ENCODE peak calls at places on chromosome 9, in eight cellular contexts. One of them, this sample, is unnamed. For H3K9me3, the result is how much of the 10 kb centered on the place peaks cover.

GRCh38 chr9:128683340-128684064 is 5.5 kb upstream of the SET start:
- DNase-seq in trophoblast cell: peak
- DNase-seq in uterus: peak
- DNase-seq in effector memory CD4-positive, alpha-beta T cell: peak
- DNase-seq in IMR-90: peak
- DNase-seq in aorta: peak
- DNase-seq in DND-41: peak
- DNase-seq in Caco-2: peak
- DNase-seq in this sample: peak

GRCh38 chr9:127336086-127336485 is 60.9 kb upstream of the SLC2A8 start:
- DNase-seq in trophoblast cell: peak
- DNase-seq in uterus: no peak
- DNase-seq in effector memory CD4-positive, alpha-beta T cell: no peak
- DNase-seq in IMR-90: peak
- DNase-seq in aorta: no peak
- DNase-seq in DND-41: no peak
- DNase-seq in Caco-2: no peak
- DNase-seq in this sample: no peak

GRCh38 chr9:120931278-120932085 is 4.9 kb upstream of the TRAF1 start:
- DNase-seq in trophoblast cell: peak
- DNase-seq in uterus: no peak
- DNase-seq in effector memory CD4-positive, alpha-beta T cell: peak
- DNase-seq in IMR-90: peak
- DNase-seq in aorta: no peak
- DNase-seq in DND-41: peak
- DNase-seq in Caco-2: no peak
- DNase-seq in this sample: peak

GRCh38 chr9:228929-229695 is 14.4 kb downstream of the DOCK8 start:
- DNase-seq in trophoblast cell: no peak
- DNase-seq in uterus: no peak
- DNase-seq in effector memory CD4-positive, alpha-beta T cell: no peak
- DNase-seq in IMR-90: no peak
- DNase-seq in aorta: no peak
- DNase-seq in DND-41: no peak
- DNase-seq in Caco-2: no peak
- DNase-seq in this sample: no peak

GRCh38 chr9:133518193-133518592 is 6.6 kb downstream of the MYMK start:
- DNase-seq in trophoblast cell: no peak
- DNase-seq in uterus: no peak
- DNase-seq in effector memory CD4-positive, alpha-beta T cell: no peak
- DNase-seq in IMR-90: no peak
- DNase-seq in aorta: no peak
- DNase-seq in DND-41: no peak
- DNase-seq in Caco-2: no peak
- DNase-seq in this sample: no peak

GRCh38 chr9:18542837-18543405 is 69.0 kb downstream of the ADAMTSL1 start:
- DNase-seq in trophoblast cell: no peak
- DNase-seq in uterus: no peak
- DNase-seq in effector memory CD4-positive, alpha-beta T cell: no peak
- DNase-seq in IMR-90: peak
- DNase-seq in aorta: no peak
- DNase-seq in DND-41: no peak
- DNase-seq in Caco-2: no peak
- DNase-seq in this sample: no peak

GRCh38 chr9:72977670-72978069 is 24.8 kb upstream of the ALDH1A1 start:
- DNase-seq in trophoblast cell: no peak
- DNase-seq in uterus: no peak
- DNase-seq in effector memory CD4-positive, alpha-beta T cell: no peak
- DNase-seq in IMR-90: no peak
- DNase-seq in aorta: no peak
- DNase-seq in DND-41: no peak
- DNase-seq in Caco-2: no peak
- DNase-seq in this sample: no peak

GRCh38 chr9:124297553-124297905 is 39.8 kb downstream of the NEK6 start:
- DNase-seq in trophoblast cell: peak
- DNase-seq in uterus: peak
- DNase-seq in effector memory CD4-positive, alpha-beta T cell: no peak
- DNase-seq in IMR-90: peak
- DNase-seq in aorta: peak
- DNase-seq in DND-41: no peak
- DNase-seq in Caco-2: peak
- DNase-seq in this sample: no peak

GRCh38 chr9:109901191-109901590 is 121.2 kb downstream of the PALM2AKAP2 start:
- DNase-seq in trophoblast cell: no peak
- DNase-seq in uterus: no peak
- DNase-seq in effector memory CD4-positive, alpha-beta T cell: no peak
- DNase-seq in IMR-90: peak
- DNase-seq in aorta: no peak
- DNase-seq in DND-41: no peak
- DNase-seq in Caco-2: no peak
- DNase-seq in this sample: no peak

GRCh38 chr9:21110708-21111576 is 30.7 kb downstream of the IFNW1 start:
- DNase-seq in trophoblast cell: peak
- DNase-seq in uterus: no peak
- DNase-seq in effector memory CD4-positive, alpha-beta T cell: no peak
- DNase-seq in IMR-90: peak
- DNase-seq in aorta: no peak
- DNase-seq in DND-41: peak
- DNase-seq in Caco-2: peak
- DNase-seq in this sample: peak

GRCh38 chr9:109411818-109412352 is 86.2 kb downstream of the PTPN3 start:
- DNase-seq in trophoblast cell: peak
- DNase-seq in uterus: no peak
- DNase-seq in effector memory CD4-positive, alpha-beta T cell: no peak
- DNase-seq in IMR-90: peak
- DNase-seq in aorta: no peak
- DNase-seq in DND-41: peak
- DNase-seq in Caco-2: no peak
- DNase-seq in this sample: no peak

GRCh38 chr9:121876212-121876611 is 216.9 kb downstream of the TTLL11 start:
- DNase-seq in trophoblast cell: peak
- DNase-seq in uterus: no peak
- DNase-seq in effector memory CD4-positive, alpha-beta T cell: no peak
- DNase-seq in IMR-90: no peak
- DNase-seq in aorta: no peak
- DNase-seq in DND-41: no peak
- DNase-seq in Caco-2: no peak
- DNase-seq in this sample: no peak

GRCh38 chr9:108156270-108156998 is 666.9 kb upstream of the KLF4 start:
- DNase-seq in trophoblast cell: peak
- DNase-seq in uterus: no peak
- DNase-seq in effector memory CD4-positive, alpha-beta T cell: no peak
- DNase-seq in IMR-90: no peak
- DNase-seq in aorta: no peak
- DNase-seq in DND-41: no peak
- DNase-seq in Caco-2: peak
- DNase-seq in this sample: no peak

GRCh38 chr9:110088099-110088498 is 119.9 kb downstream of the C9orf152 start:
- DNase-seq in trophoblast cell: no peak
- DNase-seq in uterus: no peak
- DNase-seq in effector memory CD4-positive, alpha-beta T cell: no peak
- DNase-seq in IMR-90: no peak
- DNase-seq in aorta: no peak
- DNase-seq in DND-41: no peak
- DNase-seq in Caco-2: peak
- DNase-seq in this sample: no peak

GRCh38 chr9:130871395-130872057 is 25.1 kb downstream of the QRFP start:
- DNase-seq in trophoblast cell: no peak
- DNase-seq in uterus: no peak
- DNase-seq in effector memory CD4-positive, alpha-beta T cell: no peak
- DNase-seq in IMR-90: no peak
- DNase-seq in aorta: peak
- DNase-seq in DND-41: no peak
- DNase-seq in Caco-2: no peak
- DNase-seq in this sample: no peak

GRCh38 chr9:122807271-122807900 is 7.5 kb downstream of the OR1K1 start:
- DNase-seq in trophoblast cell: peak
- DNase-seq in uterus: no peak
- DNase-seq in effector memory CD4-positive, alpha-beta T cell: no peak
- DNase-seq in IMR-90: peak
- DNase-seq in aorta: no peak
- DNase-seq in DND-41: no peak
- DNase-seq in Caco-2: no peak
- DNase-seq in this sample: no peak

GRCh38 chr9:108244676-108245075 is 611.1 kb downstream of the ACTL7B start:
- DNase-seq in trophoblast cell: no peak
- DNase-seq in uterus: no peak
- DNase-seq in effector memory CD4-positive, alpha-beta T cell: no peak
- DNase-seq in IMR-90: no peak
- DNase-seq in aorta: no peak
- DNase-seq in DND-41: no peak
- DNase-seq in Caco-2: no peak
- DNase-seq in this sample: no peak

GRCh38 chr9:18747590-18747989 is 273.6 kb downstream of the ADAMTSL1 start:
- DNase-seq in trophoblast cell: no peak
- DNase-seq in uterus: no peak
- DNase-seq in effector memory CD4-positive, alpha-beta T cell: no peak
- DNase-seq in IMR-90: peak
- DNase-seq in aorta: no peak
- DNase-seq in DND-41: no peak
- DNase-seq in Caco-2: no peak
- DNase-seq in this sample: no peak

GRCh38 chr9:134206317-134207300 is 42.2 kb upstream of the RNU6ATAC start:
- DNase-seq in trophoblast cell: no peak
- DNase-seq in uterus: peak
- DNase-seq in effector memory CD4-positive, alpha-beta T cell: no peak
- DNase-seq in IMR-90: no peak
- DNase-seq in aorta: peak
- DNase-seq in DND-41: no peak
- DNase-seq in Caco-2: no peak
- DNase-seq in this sample: no peak

GRCh38 chr9:32431940-32432555 is 47.6 kb downstream of the ACO1 start:
- DNase-seq in trophoblast cell: peak
- DNase-seq in uterus: peak
- DNase-seq in effector memory CD4-positive, alpha-beta T cell: peak
- DNase-seq in IMR-90: peak
- DNase-seq in aorta: no peak
- DNase-seq in DND-41: peak
- DNase-seq in Caco-2: peak
- DNase-seq in this sample: peak

GRCh38 chr9:137049544-137050449 is 3.8 kb upstream of the NPDC1 start:
- DNase-seq in trophoblast cell: peak
- DNase-seq in uterus: no peak
- DNase-seq in effector memory CD4-positive, alpha-beta T cell: peak
- DNase-seq in IMR-90: peak
- DNase-seq in aorta: no peak
- DNase-seq in DND-41: peak
- DNase-seq in Caco-2: peak
- DNase-seq in this sample: peak

GRCh38 chr9:115781361-115781760 is 372.2 kb upstream of the PAPPA start:
- DNase-seq in trophoblast cell: peak
- DNase-seq in uterus: no peak
- DNase-seq in effector memory CD4-positive, alpha-beta T cell: no peak
- DNase-seq in IMR-90: no peak
- DNase-seq in aorta: no peak
- DNase-seq in DND-41: no peak
- DNase-seq in Caco-2: no peak
- DNase-seq in this sample: no peak

DNA sequence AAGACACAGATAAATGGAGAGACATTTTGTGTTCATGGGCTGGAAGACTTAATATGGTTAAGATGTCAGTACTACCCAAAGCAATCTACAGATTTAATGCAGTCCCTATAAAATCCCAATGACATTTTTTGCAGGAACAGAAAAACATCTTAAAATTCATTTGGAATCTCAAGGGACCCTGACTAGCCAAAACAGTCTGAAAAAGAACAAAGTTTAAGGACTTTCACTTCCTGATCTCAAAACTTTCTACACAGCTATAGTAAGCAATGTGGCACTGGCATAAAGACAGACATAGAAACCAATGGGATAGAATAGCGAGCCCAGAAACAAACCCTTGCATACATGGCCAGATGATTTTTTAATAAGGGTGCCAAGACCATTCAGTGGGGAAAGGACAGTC is 9.7 kb upstream of the CAMSAP1 start:
- DNase-seq in trophoblast cell: no peak
- DNase-seq in uterus: no peak
- DNase-seq in effector memory CD4-positive, alpha-beta T cell: no peak
- DNase-seq in IMR-90: no peak
- DNase-seq in aorta: no peak
- DNase-seq in DND-41: no peak
- DNase-seq in Caco-2: no peak
- DNase-seq in this sample: no peak
- H3K9me3 ChIP-seq in trophoblast cell: under half
- H3K9me3 ChIP-seq in uterus: half or more
- H3K9me3 ChIP-seq in effector memory CD4-positive, alpha-beta T cell: under half
- H3K9me3 ChIP-seq in IMR-90: under half
- H3K9me3 ChIP-seq in aorta: under half
- H3K9me3 ChIP-seq in DND-41: under half
- H3K9me3 ChIP-seq in Caco-2: half or more
- H3K9me3 ChIP-seq in this sample: under half

GRCh38 chr9:92846662-92847145 is 31.1 kb downstream of the ZNF484 start:
- DNase-seq in trophoblast cell: no peak
- DNase-seq in uterus: no peak
- DNase-seq in effector memory CD4-positive, alpha-beta T cell: no peak
- DNase-seq in IMR-90: no peak
- DNase-seq in aorta: no peak
- DNase-seq in DND-41: no peak
- DNase-seq in Caco-2: no peak
- DNase-seq in this sample: no peak
- H3K9me3 ChIP-seq in trophoblast cell: under half
- H3K9me3 ChIP-seq in uterus: under half
- H3K9me3 ChIP-seq in effector memory CD4-positive, alpha-beta T cell: under half
- H3K9me3 ChIP-seq in IMR-90: under half
- H3K9me3 ChIP-seq in aorta: under half
- H3K9me3 ChIP-seq in DND-41: under half
- H3K9me3 ChIP-seq in Caco-2: under half
- H3K9me3 ChIP-seq in this sample: under half

GRCh38 chr9:12908910-12909309 is 134.1 kb downstream of the LURAP1L start:
- DNase-seq in trophoblast cell: no peak
- DNase-seq in uterus: no peak
- DNase-seq in effector memory CD4-positive, alpha-beta T cell: no peak
- DNase-seq in IMR-90: no peak
- DNase-seq in aorta: no peak
- DNase-seq in DND-41: no peak
- DNase-seq in Caco-2: no peak
- DNase-seq in this sample: no peak

GRCh38 chr9:12904261-12905000 is 129.6 kb downstream of the LURAP1L start:
- DNase-seq in trophoblast cell: no peak
- DNase-seq in uterus: no peak
- DNase-seq in effector memory CD4-positive, alpha-beta T cell: no peak
- DNase-seq in IMR-90: no peak
- DNase-seq in aorta: no peak
- DNase-seq in DND-41: no peak
- DNase-seq in Caco-2: no peak
- DNase-seq in this sample: no peak

GRCh38 chr9:12903316-12903715 is 128.5 kb downstream of the LURAP1L start:
- DNase-seq in trophoblast cell: no peak
- DNase-seq in uterus: no peak
- DNase-seq in effector memory CD4-positive, alpha-beta T cell: no peak
- DNase-seq in IMR-90: no peak
- DNase-seq in aorta: no peak
- DNase-seq in DND-41: no peak
- DNase-seq in Caco-2: no peak
- DNase-seq in this sample: no peak

GRCh38 chr9:12906646-12907045 is 131.8 kb downstream of the LURAP1L start:
- DNase-seq in trophoblast cell: no peak
- DNase-seq in uterus: no peak
- DNase-seq in effector memory CD4-positive, alpha-beta T cell: no peak
- DNase-seq in IMR-90: no peak
- DNase-seq in aorta: no peak
- DNase-seq in DND-41: no peak
- DNase-seq in Caco-2: no peak
- DNase-seq in this sample: no peak
- H3K9me3 ChIP-seq in trophoblast cell: under half
- H3K9me3 ChIP-seq in uterus: under half
- H3K9me3 ChIP-seq in effector memory CD4-positive, alpha-beta T cell: under half
- H3K9me3 ChIP-seq in IMR-90: under half
- H3K9me3 ChIP-seq in aorta: under half
- H3K9me3 ChIP-seq in DND-41: under half
- H3K9me3 ChIP-seq in Caco-2: under half
- H3K9me3 ChIP-seq in this sample: under half

GRCh38 chr9:135644631-135645218 is 5.4 kb upstream of the GLT6D1 start:
- DNase-seq in trophoblast cell: no peak
- DNase-seq in uterus: no peak
- DNase-seq in effector memory CD4-positive, alpha-beta T cell: no peak
- DNase-seq in IMR-90: no peak
- DNase-seq in aorta: no peak
- DNase-seq in DND-41: no peak
- DNase-seq in Caco-2: no peak
- DNase-seq in this sample: no peak
- H3K9me3 ChIP-seq in trophoblast cell: under half
- H3K9me3 ChIP-seq in uterus: under half
- H3K9me3 ChIP-seq in effector memory CD4-positive, alpha-beta T cell: under half
- H3K9me3 ChIP-seq in IMR-90: under half
- H3K9me3 ChIP-seq in aorta: under half
- H3K9me3 ChIP-seq in DND-41: under half
- H3K9me3 ChIP-seq in Caco-2: under half
- H3K9me3 ChIP-seq in this sample: under half